ENCODE peak calls at places on chromosomes 2 and 18, in eight cellular contexts. K, Y, N, S, Q, Z, E and J are unnamed samples.

GRCh38 chr2:137888845-137889244 is 75.4 kb upstream of the HNMT start:
- DNase-seq in K (peak; percentile 25), Y (peak; percentile 61), N (peak; percentile 27), S (peak; percentile 29), Q (peak; percentile 46), Z (no peak), E (no peak), J (no peak)

GRCh38 chr2:161101406-161101805 is 58.8 kb upstream of the TANK start:
- DNase-seq in K (no peak), Y (no peak), N (no peak), S (no peak), Q (no peak), Z (no peak), E (no peak), J (no peak)

GRCh38 chr2:71773218-71773617 is 319.9 kb downstream of the DYSF start:
- DNase-seq in K (no peak), Y (no peak), N (no peak), S (no peak), Q (no peak), Z (no peak), E (no peak), J (no peak)

GRCh38 chr2:236250286-236250685 is 13.9 kb downstream of the ASB18 start:
- DNase-seq in K (no peak), Y (no peak), N (no peak), S (no peak), Q (no peak), Z (no peak), E (no peak), J (no peak)

GRCh38 chr2:237041231-237041630 is 44.5 kb upstream of the COPS8 start:
- DNase-seq in K (no peak), Y (no peak), N (no peak), S (no peak), Q (peak; percentile 32), Z (no peak), E (no peak), J (no peak)

GRCh38 chr2:96895709-96896651 is 26.1 kb upstream of the SEMA4C start:
- DNase-seq in K (no peak), Y (no peak), N (peak; percentile 57), S (no peak), Q (no peak), Z (peak; percentile 53), E (no peak), J (no peak)

GRCh38 chr18:3405713-3406112 is 44.3 kb upstream of the TGIF1 start:
- DNase-seq in K (no peak), Y (no peak), N (no peak), S (no peak), Q (no peak), Z (no peak), E (no peak), J (no peak)

GRCh38 chr2:96468904-96469303 is 36.3 kb downstream of the NEURL3 start:
- DNase-seq in K (no peak), Y (no peak), N (no peak), S (no peak), Q (no peak), Z (no peak), E (no peak), J (no peak)

GRCh38 chr18:79627750-79628294 is 51.8 kb upstream of the CTDP1 start:
- DNase-seq in K (no peak), Y (no peak), N (no peak), S (no peak), Q (no peak), Z (peak; percentile 9), E (peak; percentile 26), J (no peak)

GRCh38 chr2:215729985-215730620 is 283.2 kb downstream of the MREG start:
- DNase-seq in K (no peak), Y (no peak), N (no peak), S (no peak), Q (no peak), Z (no peak), E (no peak), J (no peak)

GRCh38 chr2:206512999-206513398 is 69.7 kb downstream of the ADAM23 start:
- DNase-seq in K (no peak), Y (no peak), N (no peak), S (no peak), Q (no peak), Z (no peak), E (no peak), J (no peak)

GRCh38 chr2:42185200-42185921 is 16.2 kb downstream of the EML4 start:
- DNase-seq in K (no peak), Y (no peak), N (no peak), S (no peak), Q (no peak), Z (no peak), E (no peak), J (no peak)

GRCh38 chr2:15989559-15989958 is 49.2 kb downstream of the MYCN start:
- DNase-seq in K (no peak), Y (no peak), N (no peak), S (no peak), Q (no peak), Z (no peak), E (no peak), J (no peak)

GRCh38 chr2:233265899-233266431 is 14.5 kb downstream of the ATG16L1 start:
- DNase-seq in K (no peak), Y (no peak), N (peak; percentile 50), S (no peak), Q (no peak), Z (no peak), E (no peak), J (no peak)

GRCh38 chr2:170815746-170816498 is 765 bp upstream of the GAD1 start:
- DNase-seq in K (peak; percentile 89), Y (peak; percentile 67), N (peak; percentile 87), S (peak; percentile 65), Q (peak; percentile 88), Z (peak; percentile 70), E (no peak), J (peak; percentile 53)

GRCh38 chr2:100395532-100396350 is 21.7 kb downstream of the CHST10 start:
- DNase-seq in K (no peak), Y (no peak), N (no peak), S (no peak), Q (no peak), Z (no peak), E (no peak), J (no peak)

GRCh38 chr2:3535794-3536681 is 16.7 kb upstream of the ADI1 start:
- DNase-seq in K (peak; percentile 37), Y (peak; percentile 66), N (peak; percentile 64), S (peak; percentile 33), Q (peak; percentile 71), Z (peak; percentile 80), E (peak; percentile 86), J (peak; percentile 49)

GRCh38 chr2:123785332-123785731 is 239.8 kb upstream of the CNTNAP5 start:
- DNase-seq in K (no peak), Y (no peak), N (no peak), S (no peak), Q (no peak), Z (no peak), E (no peak), J (no peak)

GRCh38 chr18:50276452-50276851 is 4.9 kb downstream of the MBD1 start:
- DNase-seq in K (no peak), Y (no peak), N (no peak), S (no peak), Q (no peak), Z (no peak), E (no peak), J (no peak)

GRCh38 chr2:241136191-241136590 is 13.1 kb downstream of the PASK start:
- DNase-seq in K (no peak), Y (no peak), N (no peak), S (no peak), Q (no peak), Z (no peak), E (peak; percentile 32), J (no peak)

GRCh38 chr2:236939271-236939670 is 146.4 kb upstream of the COPS8 start:
- DNase-seq in K (no peak), Y (no peak), N (no peak), S (no peak), Q (no peak), Z (no peak), E (no peak), J (no peak)

GRCh38 chr2:1718339-1719220 is 25.7 kb downstream of the PXDN start:
- DNase-seq in K (peak; percentile 60), Y (no peak), N (peak; percentile 66), S (no peak), Q (no peak), Z (peak; percentile 23), E (peak; percentile 66), J (no peak)

GRCh38 chr18:7000484-7001096 is 117.0 kb downstream of the LAMA1 start:
- DNase-seq in K (peak; percentile 59), Y (no peak), N (no peak), S (no peak), Q (peak; percentile 15), Z (no peak), E (no peak), J (no peak)

GRCh38 chr2:46873632-46874068 is 42.0 kb downstream of the MCFD2 start:
- DNase-seq in K (peak; percentile 52), Y (peak; percentile 95), N (no peak), S (peak; percentile 73), Q (peak; percentile 85), Z (peak; percentile 65), E (peak; percentile 94), J (peak; percentile 70)

GRCh38 chr18:79789091-79789891 is 8.4 kb upstream of the KCNG2 start:
- DNase-seq in K (no peak), Y (no peak), N (peak; percentile 77), S (no peak), Q (no peak), Z (no peak), E (peak; percentile 60), J (no peak)

GRCh38 chr18:54786211-54786610 is 42.1 kb upstream of the RAB27B start:
- DNase-seq in K (no peak), Y (no peak), N (no peak), S (no peak), Q (no peak), Z (no peak), E (no peak), J (no peak)
- TF ChIP-seq EP300 in K (no peak), Y (no peak), N (no peak), S (no peak), Q (no peak), Z (no peak), E (no peak), J (no peak)

DNA sequence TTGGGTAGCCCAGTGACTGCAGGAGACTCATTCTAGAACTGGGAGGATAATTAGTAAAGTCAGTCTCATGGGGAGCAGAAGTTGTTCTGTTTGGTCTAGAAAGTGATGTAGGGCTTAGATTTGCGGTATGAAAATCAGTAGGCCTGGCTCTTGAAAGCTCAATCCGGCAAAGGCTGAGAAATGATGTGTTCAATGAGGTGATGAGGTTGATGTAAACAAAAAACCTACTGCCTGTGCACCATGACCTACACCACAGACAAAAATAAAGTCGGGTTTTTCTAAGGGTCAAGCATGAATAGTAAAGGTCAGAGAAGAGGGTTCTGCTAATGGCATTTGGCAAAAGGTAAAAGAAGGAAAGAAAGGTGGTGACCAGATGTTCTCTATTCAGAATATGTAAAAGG is 80.8 kb upstream of the COL5A2 start:
- DNase-seq in K (no peak), Y (no peak), N (no peak), S (no peak), Q (no peak), Z (no peak), E (no peak), J (no peak)
- H3K27ac ChIP-seq in K (peak overlapping the region; percentile 71), Y (peak overlapping the region; percentile 73), N (no peak overlapping the region), S (no peak overlapping the region), Q (no peak overlapping the region), Z (no peak overlapping the region), E (no peak overlapping the region), J (no peak overlapping the region)

GRCh38 chr2:148645135-148645924 is 779 bp downstream of the EPC2 start:
- DNase-seq in K (peak; percentile 95), Y (peak; percentile 91), N (peak; percentile 99), S (peak; percentile 95), Q (peak; percentile 98), Z (peak; percentile 97), E (peak; percentile 97), J (peak; percentile 91)
- TF ChIP-seq CTCF in K (peak; percentile 27), Y (no peak), N (peak; percentile 28), S (peak; percentile 19), Q (peak; percentile 57), Z (no peak), E (no peak), J (peak; percentile 51)

GRCh38 chr18:75548353-75548752 is 120.8 kb upstream of the SMIM21 start:
- DNase-seq in K (peak; percentile 17), Y (peak; percentile 27), N (no peak), S (no peak), Q (peak; percentile 0), Z (no peak), E (no peak), J (no peak)
- TF ChIP-seq EP300 in K (no peak), Y (no peak), N (no peak), S (no peak), Q (no peak), Z (no peak), E (no peak), J (no peak)